ENCODE peak calls at places on chromosomes 5 and 9, in seven cellular contexts. M is tibial nerve, E is K562, X is transverse colon, L is stomach, A is HepG2, B is GM12878. H is an unnamed sample. For H3K36me3, the result is how much of the 10 kb centered on the place peaks cover.

GRCh38 chr5:177426566-177427210 is at the start of gene GRK6:
- DNase-seq in M (no peak), E (peak), X (peak), L (peak), A (no peak), B (no peak), H (peak)

GRCh38 chr5:128413356-128413755 is 124.7 kb downstream of the FBN2 start:
- DNase-seq in M (no peak), E (no peak), X (no peak), L (no peak), A (no peak), B (no peak), H (no peak)

GRCh38 chr9:89743576-89744254 is 138.9 kb downstream of the GADD45G start:
- DNase-seq in M (no peak), E (no peak), X (no peak), L (no peak), A (no peak), B (peak), H (no peak)

GRCh38 chr5:173056783-173057061 is 570 bp downstream of the CREBRF start:
- DNase-seq in M (no peak), E (peak), X (no peak), L (no peak), A (no peak), B (no peak), H (no peak)

GRCh38 chr5:124514966-124515365 is 231.5 kb downstream of the ZNF608 start:
- DNase-seq in M (no peak), E (no peak), X (no peak), L (no peak), A (no peak), B (no peak), H (no peak)

GRCh38 chr5:115355777-115356381 is 59.4 kb upstream of the CCDC112 start:
- DNase-seq in M (no peak), E (no peak), X (no peak), L (no peak), A (no peak), B (no peak), H (no peak)

GRCh38 chr9:109817146-109817845 is 37.3 kb downstream of the PALM2AKAP2 start:
- DNase-seq in M (no peak), E (no peak), X (no peak), L (no peak), A (no peak), B (no peak), H (no peak)

GRCh38 chr5:181061645-181062044 is 21.6 kb downstream of the BTNL9 start:
- DNase-seq in M (no peak), E (no peak), X (no peak), L (no peak), A (no peak), B (no peak), H (no peak)

GRCh38 chr5:39376293-39376714 is 12.0 kb upstream of the C9 start:
- DNase-seq in M (no peak), E (peak), X (peak), L (no peak), A (peak), B (no peak), H (no peak)

GRCh38 chr5:160327829-160328228 is 15.5 kb upstream of the CCNJL start:
- DNase-seq in M (no peak), E (no peak), X (no peak), L (no peak), A (no peak), B (no peak), H (no peak)

GRCh38 chr5:10219068-10219467 is 30.6 kb downstream of the ATPSCKMT start:
- DNase-seq in M (no peak), E (no peak), X (no peak), L (no peak), A (no peak), B (no peak), H (no peak)

GRCh38 chr5:140023611-140024191 is 19.4 kb downstream of the NRG2 start:
- DNase-seq in M (no peak), E (no peak), X (no peak), L (no peak), A (no peak), B (no peak), H (no peak)

GRCh38 chr5:139228201-139228796 is 30.1 kb upstream of the SIL1 start:
- DNase-seq in M (no peak), E (no peak), X (no peak), L (no peak), A (no peak), B (no peak), H (no peak)

GRCh38 chr5:153517105-153517700 is 26.7 kb downstream of the GRIA1 start:
- DNase-seq in M (no peak), E (no peak), X (no peak), L (no peak), A (no peak), B (no peak), H (no peak)

GRCh38 chr9:125436613-125437443 is 175.2 kb downstream of the GAPVD1 start:
- DNase-seq in M (no peak), E (no peak), X (no peak), L (no peak), A (no peak), B (no peak), H (no peak)

GRCh38 chr9:95138474-95138873 is 179.0 kb downstream of the FANCC start:
- DNase-seq in M (no peak), E (no peak), X (no peak), L (no peak), A (no peak), B (no peak), H (no peak)

GRCh38 chr9:129422843-129423700 is 197.8 kb downstream of the C9orf50 start:
- DNase-seq in M (no peak), E (no peak), X (no peak), L (no peak), A (no peak), B (no peak), H (peak)

GRCh38 chr5:132499440-132500243 is 9.1 kb upstream of the IRF1 start:
- DNase-seq in M (no peak), E (no peak), X (no peak), L (peak), A (no peak), B (no peak), H (peak)
- TF ChIP-seq EP300 in M (no peak), E (no peak), X (no peak), L (no peak), A (no peak), B (no peak), H (no peak)

DNA sequence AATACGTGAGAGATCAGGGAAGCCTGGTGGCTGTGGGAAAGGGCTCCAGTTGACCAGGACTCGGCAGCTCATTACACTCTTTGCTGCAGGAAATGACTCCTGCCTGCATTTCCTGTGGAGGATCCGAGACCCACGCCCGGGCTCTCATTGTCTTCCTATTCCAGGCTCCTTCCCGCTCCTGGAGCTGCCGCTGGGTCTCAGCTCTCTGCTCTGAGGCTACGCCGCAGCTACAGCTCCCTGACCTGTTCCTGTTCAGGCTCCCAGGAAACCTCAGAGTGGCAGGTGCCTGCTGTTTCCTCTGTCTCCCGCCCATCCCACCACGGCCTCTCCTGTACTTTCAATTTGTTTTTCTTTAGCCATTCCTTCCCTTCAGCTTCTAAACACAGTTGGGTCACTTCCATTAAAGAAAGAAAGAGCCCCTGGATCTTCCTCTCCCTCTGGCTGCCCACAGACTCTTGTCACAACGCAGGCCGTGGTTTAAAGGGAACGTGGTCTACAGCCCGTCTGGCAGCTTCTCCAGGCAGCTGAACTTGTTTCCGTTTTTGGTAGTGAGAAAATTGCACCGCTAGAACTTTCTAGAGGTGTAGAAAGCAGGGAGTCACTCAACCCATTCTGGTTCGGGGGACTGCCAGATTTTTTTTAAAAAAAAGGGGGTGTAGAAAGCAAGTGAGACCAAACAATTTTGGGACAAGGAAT is 71.4 kb downstream of the IL6ST start:
- DNase-seq in M (no peak), E (no peak), X (no peak), L (peak), A (no peak), B (no peak), H (no peak)
- H3K36me3 ChIP-seq in M (under half), E (under half), X (under half), L (under half), A (under half), B (under half), H (under half)

GRCh38 chr9:70442328-70442848 is 27.9 kb upstream of the KLF9 start:
- DNase-seq in M (no peak), E (no peak), X (no peak), L (no peak), A (no peak), B (no peak), H (no peak)
- TF ChIP-seq POLR2A in M (no peak), E (no peak), X (no peak), L (no peak), A (no peak), B (no peak), H (no peak)

GRCh38 chr9:135883410-135884089 is 23.8 kb downstream of the CAMSAP1 start:
- DNase-seq in M (no peak), E (no peak), X (no peak), L (peak), A (no peak), B (no peak), H (no peak)
- TF ChIP-seq EP300 in M (no peak), E (no peak), X (no peak), L (no peak), A (no peak), B (no peak), H (no peak)

GRCh38 chr5:67291671-67292070 is 95.1 kb upstream of the CD180 start:
- DNase-seq in M (no peak), E (no peak), X (no peak), L (no peak), A (no peak), B (no peak), H (no peak)
- H3K36me3 ChIP-seq in M (under half), E (under half), X (under half), L (under half), A (under half), B (under half), H (under half)

DNA sequence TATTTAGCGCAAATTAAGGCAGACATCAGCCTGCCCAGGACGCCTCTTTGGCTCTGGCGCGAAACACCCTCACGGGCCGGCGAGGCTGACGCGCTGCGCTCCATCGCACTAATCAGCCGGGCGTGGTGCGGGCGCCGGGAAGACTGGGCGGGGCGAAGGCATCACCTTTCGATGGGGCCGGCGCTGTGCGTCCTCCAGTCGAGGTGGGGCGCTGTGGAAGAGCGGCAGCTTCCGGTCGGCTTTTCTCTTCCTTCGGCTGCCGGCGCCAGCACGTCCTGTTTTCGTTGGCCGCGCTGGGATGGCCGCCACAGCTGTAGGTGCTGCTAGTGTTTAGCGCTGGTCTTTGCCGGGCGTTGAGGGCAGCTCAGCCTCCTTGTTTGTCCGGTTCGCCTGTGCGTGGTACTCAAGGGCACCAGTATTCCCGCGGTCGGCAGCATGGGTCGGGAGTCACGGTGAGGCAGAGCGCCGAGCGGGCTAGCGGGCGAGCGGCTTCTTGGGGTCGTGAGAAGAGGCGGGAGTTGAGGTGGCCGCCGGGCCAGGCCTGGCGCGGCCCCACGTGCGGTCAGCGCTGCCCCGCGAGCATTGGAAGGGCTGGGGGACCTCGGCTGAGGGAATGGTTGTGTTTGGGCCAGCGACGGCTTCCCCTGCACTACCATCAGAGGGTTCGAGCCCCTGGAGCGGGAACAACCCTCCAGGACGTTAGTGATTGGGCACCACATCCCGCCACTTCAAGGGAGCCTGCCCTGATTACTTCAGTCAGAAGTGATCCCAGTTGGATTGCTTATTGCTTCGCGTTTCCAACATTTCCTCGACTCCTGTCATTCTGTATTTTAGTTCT is at the start of gene DDX46:
- DNase-seq in M (peak), E (peak), X (peak), L (peak), A (peak), B (peak), H (peak)
- TF ChIP-seq POLR2A in M (peak), E (peak), X (peak), L (no peak), A (peak), B (peak), H (no peak)

DNA sequence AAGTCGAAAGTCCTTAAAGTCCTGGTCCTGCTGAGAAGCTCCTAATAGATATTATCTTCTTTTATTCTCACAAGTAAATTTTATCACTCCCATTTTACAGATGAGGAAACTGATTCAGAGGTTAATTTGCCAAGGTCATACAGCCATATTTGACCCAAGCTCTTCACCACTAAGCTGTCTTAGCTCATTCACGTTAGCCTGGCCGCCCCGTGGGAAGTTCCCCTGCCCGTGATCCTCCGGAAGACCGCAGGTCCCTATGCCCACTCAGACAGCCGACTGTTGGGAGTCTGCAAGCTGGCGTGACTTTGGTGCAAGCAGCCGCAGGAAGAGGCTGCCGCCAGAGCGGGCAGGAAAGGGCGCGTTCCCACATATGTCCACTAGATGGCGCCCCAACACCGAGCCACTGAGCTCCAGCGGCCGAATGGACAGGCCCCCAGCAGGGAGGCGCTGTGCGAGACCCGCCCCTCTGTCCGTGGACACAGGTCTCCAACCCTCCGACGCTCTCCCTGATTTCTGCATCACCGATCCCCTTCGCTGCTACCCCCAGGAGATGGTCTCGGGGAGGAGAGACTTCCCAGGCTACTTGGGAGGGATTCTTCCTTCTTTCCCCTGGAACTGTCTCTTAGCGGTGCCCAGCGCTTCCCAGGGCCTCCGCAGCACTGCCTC is 10.0 kb upstream of the ARAP3 start:
- DNase-seq in M (peak), E (peak), X (peak), L (peak), A (peak), B (no peak), H (peak)
- TF ChIP-seq EP300 in M (no peak), E (no peak), X (no peak), L (no peak), A (no peak), B (no peak), H (no peak)

DNA sequence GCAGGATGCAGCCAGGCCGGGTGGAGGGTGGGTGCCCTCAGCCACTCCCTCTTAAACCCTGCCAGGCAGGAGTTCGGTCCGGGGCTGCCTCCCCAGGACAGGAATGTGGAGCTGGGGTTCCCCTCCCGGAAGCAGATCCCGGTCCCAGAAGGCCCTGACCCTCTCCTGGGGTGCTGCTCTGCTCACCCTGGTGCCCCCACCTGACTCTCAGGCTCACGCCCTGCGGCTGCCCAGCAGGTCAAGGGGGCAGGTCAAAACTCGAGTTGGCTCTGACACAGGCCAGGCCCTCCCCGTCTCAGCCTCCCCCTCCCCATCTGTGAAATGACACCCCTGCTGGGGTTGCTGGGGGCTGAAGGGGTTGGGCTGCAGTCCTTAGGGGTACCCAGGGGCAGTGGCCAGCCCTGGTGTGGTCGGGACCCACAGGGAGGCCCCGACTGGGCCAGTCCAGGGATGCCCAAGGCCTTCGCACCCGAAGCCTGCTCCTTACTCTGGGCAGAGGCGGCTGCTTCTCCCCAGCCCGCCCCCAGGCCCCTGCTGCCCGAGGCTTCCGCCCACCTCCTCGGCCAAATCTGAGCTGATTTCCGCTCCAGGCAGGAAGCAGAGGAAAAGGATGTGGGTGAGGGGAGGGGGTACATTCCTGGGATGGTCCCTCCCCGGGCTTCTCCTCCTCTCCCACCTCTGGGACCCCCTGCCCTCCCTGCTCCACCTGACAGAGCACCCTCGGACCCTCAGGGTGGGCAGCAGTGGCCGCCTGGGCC is 3.9 kb upstream of the NRARP start:
- DNase-seq in M (no peak), E (no peak), X (no peak), L (no peak), A (no peak), B (no peak), H (no peak)
- H3K36me3 ChIP-seq in M (under half), E (under half), X (under half), L (under half), A (under half), B (under half), H (under half)

GRCh38 chr5:1384521-1384920 is 39.6 kb upstream of the CLPTM1L start:
- DNase-seq in M (no peak), E (no peak), X (no peak), L (no peak), A (no peak), B (no peak), H (no peak)

GRCh38 chr5:1385395-1386273 is 40.7 kb upstream of the CLPTM1L start:
- DNase-seq in M (peak), E (peak), X (peak), L (peak), A (peak), B (no peak), H (peak)

GRCh38 chr5:1387876-1388275 is 43.0 kb upstream of the CLPTM1L start:
- DNase-seq in M (no peak), E (no peak), X (no peak), L (no peak), A (no peak), B (no peak), H (no peak)

GRCh38 chr5:1387059-1387755 is 42.3 kb upstream of the CLPTM1L start:
- DNase-seq in M (no peak), E (no peak), X (no peak), L (no peak), A (no peak), B (no peak), H (no peak)

GRCh38 chr5:1386274-1386717 is 41.4 kb upstream of the CLPTM1L start:
- DNase-seq in M (no peak), E (peak), X (peak), L (peak), A (no peak), B (no peak), H (peak)
- TF ChIP-seq POLR2A in M (no peak), E (no peak), X (peak), L (no peak), A (no peak), B (peak), H (no peak)

DNA sequence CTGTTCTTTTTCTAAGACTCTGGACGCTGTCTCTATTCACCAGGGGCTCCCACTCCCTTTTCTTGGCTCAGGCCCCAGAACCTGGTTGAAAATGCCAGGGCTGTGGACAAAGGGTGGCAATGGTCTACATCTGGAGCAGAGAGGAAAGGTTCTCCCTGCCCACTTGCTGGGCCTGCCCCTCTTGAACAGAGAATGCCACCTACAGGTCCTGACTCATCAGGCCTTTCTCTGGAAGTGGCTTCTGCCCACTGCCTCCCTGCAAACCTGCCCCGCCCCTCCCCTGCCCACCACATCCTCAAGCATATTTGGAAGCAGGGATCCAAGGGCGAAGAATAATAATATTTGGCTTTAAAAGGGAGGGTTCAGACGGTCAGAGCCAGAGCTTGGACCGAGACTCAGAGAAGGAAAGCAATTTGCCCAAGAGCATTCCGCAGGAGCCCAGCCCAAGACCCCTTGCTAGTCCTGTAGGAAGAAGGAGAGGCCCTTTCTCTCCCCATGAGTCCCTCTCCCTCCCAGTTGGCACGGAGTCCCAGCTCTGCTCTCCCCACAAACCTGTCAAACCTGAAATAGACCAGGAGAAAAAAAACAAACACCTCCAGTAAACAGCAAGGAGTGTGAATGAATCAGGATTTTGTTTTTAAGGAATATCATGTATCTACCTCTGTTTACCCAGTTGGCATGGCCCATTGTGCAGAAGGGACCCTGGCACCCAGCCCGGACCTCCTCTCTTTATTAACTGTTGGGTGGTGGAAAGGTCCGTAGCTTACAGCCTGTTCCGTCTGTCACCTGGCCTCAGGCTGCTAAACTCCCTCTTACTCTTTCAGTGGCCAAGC is 37.8 kb upstream of the STXBP1 start:
- DNase-seq in M (no peak), E (no peak), X (peak), L (peak), A (no peak), B (no peak), H (no peak)
- TF ChIP-seq EP300 in M (no peak), E (no peak), X (no peak), L (no peak), A (no peak), B (no peak), H (no peak)